ENCODE peak calls at places on chromosomes 12 and 14, in seven cellular contexts. C is cardiac muscle cell, Q is colonic mucosa, M is gastrocnemius medialis, K is PC-9, N is upper lobe of left lung, J is tibial nerve. A is an unnamed sample.

GRCh38 chr14:75711796-75712211 is 50.8 kb downstream of the TTLL5 start:
- DNase-seq in N (peak; percentile 83), M (peak; percentile 87), Q (peak; percentile 32), K (peak; percentile 88), J (no peak), C (peak; percentile 62), A (peak; percentile 74)

GRCh38 chr12:69511870-69512269 is 41.7 kb downstream of the FRS2 start:
- DNase-seq in K (no peak), C (no peak), Q (no peak), M (peak; percentile 39), N (no peak), J (no peak), A (no peak)

GRCh38 chr12:20044836-20045235 is 323.5 kb upstream of the PDE3A start:
- DNase-seq in M (no peak), K (no peak), C (no peak), J (no peak), N (no peak), Q (no peak), A (no peak)

GRCh38 chr12:16385779-16386646 is 38.6 kb downstream of the MGST1 start:
- DNase-seq in K (no peak), Q (peak; percentile 36), N (peak; percentile 36), J (no peak), M (no peak), C (peak; percentile 77), A (no peak)

GRCh38 chr14:46747253-46747652 is 95.7 kb upstream of the RPL10L start:
- DNase-seq in M (no peak), J (no peak), Q (no peak), N (no peak), K (no peak), C (no peak), A (no peak)

GRCh38 chr14:30657606-30658163 is 35.6 kb downstream of the SCFD1 start:
- DNase-seq in Q (no peak), C (no peak), K (no peak), M (no peak), J (no peak), N (no peak), A (no peak)

GRCh38 chr12:46065412-46066166 is 75.2 kb upstream of the SCAF11 start:
- DNase-seq in M (no peak), N (no peak), C (no peak), J (no peak), K (no peak), Q (no peak), A (no peak)

GRCh38 chr14:101065246-101065645 is 161.7 kb upstream of the RTL1 start:
- DNase-seq in N (no peak), C (no peak), M (no peak), J (peak; percentile 5), Q (no peak), K (no peak), A (peak; percentile 38)

GRCh38 chr14:104999361-104999760 is 13.8 kb downstream of the CLBA1 start:
- DNase-seq in C (no peak), J (no peak), Q (no peak), N (no peak), M (no peak), K (no peak), A (no peak)

GRCh38 chr14:88562532-88562830 is 356 bp upstream of the ZC3H14 start:
- DNase-seq in N (no peak), K (no peak), J (no peak), M (no peak), Q (no peak), C (no peak), A (no peak)

GRCh38 chr14:88559852-88560251 is 3.0 kb upstream of the ZC3H14 start:
- DNase-seq in K (no peak), C (no peak), M (no peak), N (no peak), Q (no peak), J (no peak), A (no peak)

GRCh38 chr14:88565427-88565826 is 2.6 kb downstream of the ZC3H14 start:
- DNase-seq in K (no peak), Q (no peak), N (no peak), C (no peak), J (no peak), M (no peak), A (no peak)

GRCh38 chr14:88562831-88563686 is at the start of gene ZC3H14:
- DNase-seq in C (peak; percentile 92), K (peak; percentile 67), N (peak; percentile 78), M (peak; percentile 54), J (peak; percentile 59), Q (peak; percentile 85), A (peak; percentile 92)

DNA sequence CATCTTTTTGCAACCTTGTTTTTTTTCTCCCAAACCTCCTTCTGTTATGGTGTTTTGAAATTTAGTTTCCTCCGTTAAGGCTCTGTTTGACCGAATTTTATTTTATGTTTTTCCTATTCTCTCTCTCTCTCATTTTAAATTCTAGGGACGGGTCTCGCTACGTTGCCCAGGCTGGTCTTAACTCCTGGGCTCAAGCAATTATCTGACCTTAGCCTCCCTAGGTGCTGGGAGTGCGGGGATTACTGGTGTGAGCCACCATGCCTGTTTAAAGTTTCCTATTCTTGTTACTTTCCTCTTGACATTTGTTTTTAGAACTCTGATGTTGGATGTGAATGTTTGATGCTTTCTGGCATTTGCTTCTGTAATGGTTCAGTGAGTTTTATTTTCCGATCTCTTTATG is 1.0 kb downstream of the ZC3H14 start:
- DNase-seq in M (no peak), K (no peak), Q (no peak), J (no peak), C (no peak), N (no peak), A (no peak)
- H3K27ac ChIP-seq in M (peak overlapping the region; percentile 89), K (no peak overlapping the region), Q (no peak overlapping the region), J (peak overlapping the region; percentile 62), C (peak overlapping the region; percentile 97), N (no peak overlapping the region), A (no peak overlapping the region)

GRCh38 chr12:76375939-76376338 is 27.7 kb upstream of the BBS10 start:
- DNase-seq in M (no peak), K (no peak), N (no peak), Q (no peak), J (no peak), C (no peak), A (no peak)

GRCh38 chr12:76383988-76384387 is 35.8 kb upstream of the BBS10 start:
- DNase-seq in C (no peak), M (no peak), Q (no peak), J (no peak), K (no peak), N (no peak), A (no peak)

GRCh38 chr12:76374395-76375020 is 26.3 kb upstream of the BBS10 start:
- DNase-seq in N (no peak), J (no peak), Q (no peak), M (no peak), C (no peak), K (no peak), A (no peak)

GRCh38 chr12:76375470-76375869 is 27.3 kb upstream of the BBS10 start:
- DNase-seq in M (no peak), K (no peak), N (no peak), C (no peak), J (no peak), Q (no peak), A (no peak)

DNA sequence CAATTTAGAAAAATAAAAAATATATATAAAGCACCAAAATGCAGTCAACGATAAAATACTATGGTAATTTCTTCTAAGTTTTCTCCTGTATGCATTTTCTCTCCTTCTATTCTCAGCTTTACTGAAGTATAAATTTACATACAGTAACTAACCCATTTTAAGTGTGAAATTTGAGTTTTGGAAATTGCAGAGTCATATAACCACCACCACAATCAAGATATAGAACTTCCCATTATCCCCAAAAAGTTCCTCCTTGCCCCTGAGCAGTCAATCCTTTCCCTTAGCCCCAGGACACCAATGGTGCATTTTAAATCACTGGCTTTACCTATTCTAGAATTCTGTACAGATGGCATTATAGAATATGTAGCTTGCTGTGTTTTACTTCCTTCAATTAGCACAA is 31.0 kb upstream of the BBS10 start:
- DNase-seq in C (no peak), K (no peak), Q (no peak), M (no peak), N (no peak), J (no peak), A (no peak)
- H3K9me3 ChIP-seq in C (no peaks in the 10 kb centered on the region), K (no peaks in the 10 kb centered on the region), Q (no peaks in the 10 kb centered on the region), M (no peaks in the 10 kb centered on the region), N (no peaks in the 10 kb centered on the region), J (no peaks in the 10 kb centered on the region), A (no peaks in the 10 kb centered on the region)

DNA sequence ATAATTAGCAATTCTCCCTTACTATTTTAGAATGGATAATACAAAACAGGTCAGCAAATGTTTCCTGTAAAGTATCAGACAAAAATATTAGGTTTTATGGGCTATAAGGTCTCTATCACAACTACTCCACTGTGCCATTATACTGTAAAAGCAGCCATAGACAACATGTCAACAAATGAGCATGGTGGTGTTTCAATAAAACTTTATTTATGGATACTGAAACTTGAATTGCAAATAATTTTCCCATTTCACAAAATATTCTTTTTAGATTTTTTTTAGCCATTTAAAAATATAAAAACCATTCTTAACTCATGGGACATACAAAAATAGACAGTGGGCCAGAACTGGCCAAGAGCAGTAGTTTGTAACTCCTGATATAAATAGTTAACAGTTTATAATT is 15.4 kb downstream of the RECQL start:
- DNase-seq in K (no peak), N (no peak), M (no peak), C (no peak), Q (no peak), J (no peak), A (no peak)
- H3K36me3 ChIP-seq in K (no peaks in the 10 kb centered on the region), N (peaks cover 26% of the 10 kb centered on the region), M (peaks cover 58% of the 10 kb centered on the region), C (peaks cover 31% of the 10 kb centered on the region), Q (no peaks in the 10 kb centered on the region), J (no peaks in the 10 kb centered on the region), A (peaks cover 83% of the 10 kb centered on the region)

GRCh38 chr14:32407170-32407569 is 78.1 kb downstream of the AKAP6 start:
- DNase-seq in C (no peak), K (no peak), N (no peak), M (no peak), Q (no peak), J (no peak), A (no peak)

GRCh38 chr14:32405856-32406255 is 76.8 kb downstream of the AKAP6 start:
- DNase-seq in J (no peak), C (no peak), M (no peak), N (no peak), Q (no peak), K (no peak), A (no peak)

GRCh38 chr14:32400480-32400879 is 71.4 kb downstream of the AKAP6 start:
- DNase-seq in C (no peak), N (no peak), M (no peak), Q (no peak), K (no peak), J (no peak), A (no peak)

GRCh38 chr14:32404784-32405573 is 75.9 kb downstream of the AKAP6 start:
- DNase-seq in C (peak; percentile 22), Q (no peak), N (no peak), K (no peak), M (no peak), J (no peak), A (no peak)

GRCh38 chr14:32403688-32404087 is 74.6 kb downstream of the AKAP6 start:
- DNase-seq in Q (no peak), M (no peak), K (no peak), N (no peak), C (no peak), J (no peak), A (no peak)
- H3K27ac ChIP-seq in Q (no peak overlapping the region), M (no peak overlapping the region), K (no peak overlapping the region), N (no peak overlapping the region), C (no peak overlapping the region), J (no peak overlapping the region), A (no peak overlapping the region)

GRCh38 chr14:50477760-50478159 is 54.6 kb downstream of the MAP4K5 start:
- DNase-seq in Q (no peak), M (no peak), K (no peak), J (no peak), N (no peak), C (no peak), A (no peak)
- H3K9me3 ChIP-seq in Q (no peaks in the 10 kb centered on the region), M (no peaks in the 10 kb centered on the region), K (peaks cover 28% of the 10 kb centered on the region), J (peaks cover 7% of the 10 kb centered on the region), N (peaks cover 1% of the 10 kb centered on the region), C (no peaks in the 10 kb centered on the region), A (peaks cover 8% of the 10 kb centered on the region)

GRCh38 chr14:72990171-72990570 is 36.7 kb downstream of the ZFYVE1 start:
- DNase-seq in K (no peak), Q (no peak), N (no peak), C (no peak), M (no peak), J (no peak), A (no peak)
- H3K36me3 ChIP-seq in K (no peaks in the 10 kb centered on the region), Q (no peaks in the 10 kb centered on the region), N (peaks cover 48% of the 10 kb centered on the region), C (peaks cover 6% of the 10 kb centered on the region), M (peaks cover 36% of the 10 kb centered on the region), J (no peaks in the 10 kb centered on the region), A (peaks cover 71% of the 10 kb centered on the region)

A was measured in psoas muscle.